ENCODE peak calls at places on chromosome 12, in seven cellular contexts. One of them, this sample, is unnamed.

GRCh38 chr12:20557076-20557475 is 138.1 kb upstream of the SLCO1C1 start:
- DNase-seq in OCI-LY7: no peak
- DNase-seq in HCT116: no peak
- DNase-seq in GM23338: no peak
- DNase-seq in neural progenitor cell: no peak
- DNase-seq in GM23248: no peak
- DNase-seq in SK-N-SH: no peak
- DNase-seq in this sample: no peak

GRCh38 chr12:111255261-111255660 is 113.6 kb downstream of the PHETA1 start:
- DNase-seq in OCI-LY7: no peak
- DNase-seq in HCT116: no peak
- DNase-seq in GM23338: no peak
- DNase-seq in neural progenitor cell: no peak
- DNase-seq in GM23248: no peak
- DNase-seq in SK-N-SH: no peak
- DNase-seq in this sample: no peak

GRCh38 chr12:32115404-32116104 is 8.9 kb downstream of the BICD1 start:
- DNase-seq in OCI-LY7: peak
- DNase-seq in HCT116: peak
- DNase-seq in GM23338: no peak
- DNase-seq in neural progenitor cell: no peak
- DNase-seq in GM23248: peak
- DNase-seq in SK-N-SH: peak
- DNase-seq in this sample: peak

GRCh38 chr12:69575346-69575745 is 9.9 kb upstream of the CCT2 start:
- DNase-seq in OCI-LY7: no peak
- DNase-seq in HCT116: no peak
- DNase-seq in GM23338: no peak
- DNase-seq in neural progenitor cell: no peak
- DNase-seq in GM23248: peak
- DNase-seq in SK-N-SH: no peak
- DNase-seq in this sample: no peak

GRCh38 chr12:54039417-54040147 is 6.7 kb downstream of the HOXC5 start:
- DNase-seq in OCI-LY7: no peak
- DNase-seq in HCT116: no peak
- DNase-seq in GM23338: no peak
- DNase-seq in neural progenitor cell: peak
- DNase-seq in GM23248: peak
- DNase-seq in SK-N-SH: no peak
- DNase-seq in this sample: no peak

GRCh38 chr12:4293299-4293941 is 19.9 kb downstream of the CCND2 start:
- DNase-seq in OCI-LY7: no peak
- DNase-seq in HCT116: no peak
- DNase-seq in GM23338: no peak
- DNase-seq in neural progenitor cell: no peak
- DNase-seq in GM23248: no peak
- DNase-seq in SK-N-SH: no peak
- DNase-seq in this sample: no peak

GRCh38 chr12:49705479-49706267 is 1.5 kb downstream of the FMNL3 start:
- DNase-seq in OCI-LY7: peak
- DNase-seq in HCT116: no peak
- DNase-seq in GM23338: peak
- DNase-seq in neural progenitor cell: no peak
- DNase-seq in GM23248: peak
- DNase-seq in SK-N-SH: peak
- DNase-seq in this sample: peak

GRCh38 chr12:69388371-69388770 is 28.8 kb downstream of the YEATS4 start:
- DNase-seq in OCI-LY7: peak
- DNase-seq in HCT116: peak
- DNase-seq in GM23338: no peak
- DNase-seq in neural progenitor cell: no peak
- DNase-seq in GM23248: peak
- DNase-seq in SK-N-SH: peak
- DNase-seq in this sample: peak

GRCh38 chr12:115801826-115802225 is 475.7 kb downstream of the MED13L start:
- DNase-seq in OCI-LY7: no peak
- DNase-seq in HCT116: no peak
- DNase-seq in GM23338: no peak
- DNase-seq in neural progenitor cell: no peak
- DNase-seq in GM23248: no peak
- DNase-seq in SK-N-SH: peak
- DNase-seq in this sample: no peak

GRCh38 chr12:132448453-132448800 is 41.5 kb upstream of the FBRSL1 start:
- DNase-seq in OCI-LY7: no peak
- DNase-seq in HCT116: no peak
- DNase-seq in GM23338: no peak
- DNase-seq in neural progenitor cell: no peak
- DNase-seq in GM23248: no peak
- DNase-seq in SK-N-SH: no peak
- DNase-seq in this sample: no peak

GRCh38 chr12:18971932-18972331 is 157.6 kb upstream of the PLEKHA5 start:
- DNase-seq in OCI-LY7: no peak
- DNase-seq in HCT116: no peak
- DNase-seq in GM23338: peak
- DNase-seq in neural progenitor cell: no peak
- DNase-seq in GM23248: no peak
- DNase-seq in SK-N-SH: no peak
- DNase-seq in this sample: no peak

GRCh38 chr12:53298154-53298553 is 1.3 kb upstream of the MYG1 start:
- DNase-seq in OCI-LY7: no peak
- DNase-seq in HCT116: no peak
- DNase-seq in GM23338: no peak
- DNase-seq in neural progenitor cell: no peak
- DNase-seq in GM23248: peak
- DNase-seq in SK-N-SH: no peak
- DNase-seq in this sample: peak

GRCh38 chr12:26091837-26092236 is 33.0 kb downstream of the BHLHE41 start:
- DNase-seq in OCI-LY7: no peak
- DNase-seq in HCT116: no peak
- DNase-seq in GM23338: peak
- DNase-seq in neural progenitor cell: peak
- DNase-seq in GM23248: no peak
- DNase-seq in SK-N-SH: peak
- DNase-seq in this sample: peak

GRCh38 chr12:132593071-132593470 is 17.3 kb downstream of the LRCOL1 start:
- DNase-seq in OCI-LY7: no peak
- DNase-seq in HCT116: no peak
- DNase-seq in GM23338: no peak
- DNase-seq in neural progenitor cell: no peak
- DNase-seq in GM23248: no peak
- DNase-seq in SK-N-SH: no peak
- DNase-seq in this sample: no peak

GRCh38 chr12:65656904-65657351 is 167.4 kb upstream of the HMGA2 start:
- DNase-seq in OCI-LY7: no peak
- DNase-seq in HCT116: peak
- DNase-seq in GM23338: no peak
- DNase-seq in neural progenitor cell: no peak
- DNase-seq in GM23248: peak
- DNase-seq in SK-N-SH: no peak
- DNase-seq in this sample: peak

GRCh38 chr12:32069731-32070130 is 36.9 kb upstream of the BICD1 start:
- DNase-seq in OCI-LY7: no peak
- DNase-seq in HCT116: no peak
- DNase-seq in GM23338: no peak
- DNase-seq in neural progenitor cell: no peak
- DNase-seq in GM23248: no peak
- DNase-seq in SK-N-SH: no peak
- DNase-seq in this sample: no peak

GRCh38 chr12:52749827-52750226 is 27.3 kb downstream of the KRT76 start:
- DNase-seq in OCI-LY7: no peak
- DNase-seq in HCT116: no peak
- DNase-seq in GM23338: no peak
- DNase-seq in neural progenitor cell: no peak
- DNase-seq in GM23248: no peak
- DNase-seq in SK-N-SH: no peak
- DNase-seq in this sample: no peak

GRCh38 chr12:63907561-63907960 is 63.1 kb downstream of the SRGAP1 start:
- DNase-seq in OCI-LY7: no peak
- DNase-seq in HCT116: no peak
- DNase-seq in GM23338: no peak
- DNase-seq in neural progenitor cell: no peak
- DNase-seq in GM23248: no peak
- DNase-seq in SK-N-SH: no peak
- DNase-seq in this sample: no peak

GRCh38 chr12:24821691-24822090 is 127.2 kb downstream of the BCAT1 start:
- DNase-seq in OCI-LY7: no peak
- DNase-seq in HCT116: no peak
- DNase-seq in GM23338: no peak
- DNase-seq in neural progenitor cell: no peak
- DNase-seq in GM23248: peak
- DNase-seq in SK-N-SH: no peak
- DNase-seq in this sample: no peak

GRCh38 chr12:67927815-67928214 is 61.4 kb upstream of the IFNG-AS1 start:
- DNase-seq in OCI-LY7: no peak
- DNase-seq in HCT116: no peak
- DNase-seq in GM23338: no peak
- DNase-seq in neural progenitor cell: no peak
- DNase-seq in GM23248: no peak
- DNase-seq in SK-N-SH: no peak
- DNase-seq in this sample: no peak

GRCh38 chr12:67926063-67926462 is 63.2 kb upstream of the IFNG-AS1 start:
- DNase-seq in OCI-LY7: no peak
- DNase-seq in HCT116: no peak
- DNase-seq in GM23338: no peak
- DNase-seq in neural progenitor cell: no peak
- DNase-seq in GM23248: no peak
- DNase-seq in SK-N-SH: no peak
- DNase-seq in this sample: no peak

GRCh38 chr12:67928621-67929369 is 60.5 kb upstream of the IFNG-AS1 start:
- DNase-seq in OCI-LY7: no peak
- DNase-seq in HCT116: no peak
- DNase-seq in GM23338: no peak
- DNase-seq in neural progenitor cell: no peak
- DNase-seq in GM23248: peak
- DNase-seq in SK-N-SH: no peak
- DNase-seq in this sample: peak

GRCh38 chr12:67925551-67925950 is 63.7 kb upstream of the IFNG-AS1 start:
- DNase-seq in OCI-LY7: no peak
- DNase-seq in HCT116: no peak
- DNase-seq in GM23338: no peak
- DNase-seq in neural progenitor cell: no peak
- DNase-seq in GM23248: no peak
- DNase-seq in SK-N-SH: no peak
- DNase-seq in this sample: no peak

DNA sequence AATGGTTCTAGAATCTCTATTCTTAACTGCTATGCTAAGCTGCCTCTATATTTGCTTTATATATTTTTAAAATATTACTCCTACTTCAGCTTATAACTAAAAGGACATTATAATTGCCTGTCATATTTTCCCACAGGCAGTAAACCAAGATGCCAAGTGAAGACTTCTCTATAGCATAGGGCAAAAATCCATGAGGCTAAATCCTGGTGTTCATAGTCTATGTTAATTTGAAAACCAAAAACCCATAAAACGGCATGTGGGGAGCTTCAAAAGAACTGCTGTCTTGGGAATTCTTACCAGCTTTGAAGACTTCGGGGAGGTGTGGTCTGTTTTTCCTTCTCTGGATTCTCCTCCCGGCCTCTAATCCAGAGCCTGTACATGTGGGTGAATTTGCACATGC is 62.0 kb upstream of the IFNG-AS1 start:
- DNase-seq in OCI-LY7: no peak
- DNase-seq in HCT116: no peak
- DNase-seq in GM23338: no peak
- DNase-seq in neural progenitor cell: no peak
- DNase-seq in GM23248: no peak
- DNase-seq in SK-N-SH: no peak
- DNase-seq in this sample: no peak
- TF ChIP-seq EZH2phosphoT487 in OCI-LY7: no peak
- TF ChIP-seq EZH2phosphoT487 in HCT116: no peak
- TF ChIP-seq EZH2phosphoT487 in GM23338: no peak
- TF ChIP-seq EZH2phosphoT487 in neural progenitor cell: no peak
- TF ChIP-seq EZH2phosphoT487 in GM23248: no peak
- TF ChIP-seq EZH2phosphoT487 in SK-N-SH: no peak
- TF ChIP-seq EZH2phosphoT487 in this sample: no peak

DNA sequence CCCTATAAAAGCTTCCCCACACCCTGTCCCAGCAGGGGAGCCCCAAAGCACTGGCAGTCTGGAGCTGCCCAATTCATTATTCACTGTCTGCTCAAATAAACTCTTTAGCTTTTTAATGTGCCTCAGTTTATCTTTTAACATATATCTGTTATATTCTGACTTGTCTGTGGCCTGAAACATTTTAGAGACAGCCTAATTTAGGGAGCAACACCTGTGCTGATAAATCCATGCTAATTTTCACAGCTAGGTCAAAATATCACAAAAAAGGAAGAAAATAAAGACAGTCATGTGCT is 32.9 kb downstream of the TMTC1 start:
- DNase-seq in OCI-LY7: no peak
- DNase-seq in HCT116: no peak
- DNase-seq in GM23338: no peak
- DNase-seq in neural progenitor cell: no peak
- DNase-seq in GM23248: no peak
- DNase-seq in SK-N-SH: no peak
- DNase-seq in this sample: no peak
- H2AFZ ChIP-seq in OCI-LY7: no peak
- H2AFZ ChIP-seq in HCT116: no peak
- H2AFZ ChIP-seq in GM23338: no peak
- H2AFZ ChIP-seq in neural progenitor cell: no peak
- H2AFZ ChIP-seq in GM23248: no peak
- H2AFZ ChIP-seq in SK-N-SH: no peak
- H2AFZ ChIP-seq in this sample: no peak

GRCh38 chr12:77834618-77835017 is 3.9 kb downstream of the NAV3 start:
- DNase-seq in OCI-LY7: no peak
- DNase-seq in HCT116: no peak
- DNase-seq in GM23338: no peak
- DNase-seq in neural progenitor cell: no peak
- DNase-seq in GM23248: no peak
- DNase-seq in SK-N-SH: no peak
- DNase-seq in this sample: no peak

GRCh38 chr12:77833329-77833728 is 2.6 kb downstream of the NAV3 start:
- DNase-seq in OCI-LY7: no peak
- DNase-seq in HCT116: no peak
- DNase-seq in GM23338: no peak
- DNase-seq in neural progenitor cell: no peak
- DNase-seq in GM23248: no peak
- DNase-seq in SK-N-SH: no peak
- DNase-seq in this sample: no peak

GRCh38 chr12:77835982-77836381 is 5.3 kb downstream of the NAV3 start:
- DNase-seq in OCI-LY7: no peak
- DNase-seq in HCT116: no peak
- DNase-seq in GM23338: no peak
- DNase-seq in neural progenitor cell: no peak
- DNase-seq in GM23248: no peak
- DNase-seq in SK-N-SH: no peak
- DNase-seq in this sample: no peak

GRCh38 chr12:77830952-77831351 is 258 bp downstream of the NAV3 start:
- DNase-seq in OCI-LY7: no peak
- DNase-seq in HCT116: no peak
- DNase-seq in GM23338: no peak
- DNase-seq in neural progenitor cell: no peak
- DNase-seq in GM23248: peak
- DNase-seq in SK-N-SH: no peak
- DNase-seq in this sample: no peak

GRCh38 chr12:77830502-77830901 is at the start of gene NAV3:
- DNase-seq in OCI-LY7: peak
- DNase-seq in HCT116: no peak
- DNase-seq in GM23338: no peak
- DNase-seq in neural progenitor cell: no peak
- DNase-seq in GM23248: peak
- DNase-seq in SK-N-SH: no peak
- DNase-seq in this sample: no peak
- H3K4me2 ChIP-seq in OCI-LY7: peak
- H3K4me2 ChIP-seq in HCT116: no peak
- H3K4me2 ChIP-seq in GM23338: no peak
- H3K4me2 ChIP-seq in neural progenitor cell: no peak
- H3K4me2 ChIP-seq in GM23248: no peak
- H3K4me2 ChIP-seq in SK-N-SH: peak
- H3K4me2 ChIP-seq in this sample: no peak

GRCh38 chr12:29309320-29309902 is 71.6 kb downstream of the ERGIC2 start:
- DNase-seq in OCI-LY7: peak
- DNase-seq in HCT116: peak
- DNase-seq in GM23338: peak
- DNase-seq in neural progenitor cell: no peak
- DNase-seq in GM23248: peak
- DNase-seq in SK-N-SH: no peak
- DNase-seq in this sample: peak
- TF ChIP-seq EZH2phosphoT487 in OCI-LY7: no peak
- TF ChIP-seq EZH2phosphoT487 in HCT116: no peak
- TF ChIP-seq EZH2phosphoT487 in GM23338: no peak
- TF ChIP-seq EZH2phosphoT487 in neural progenitor cell: no peak
- TF ChIP-seq EZH2phosphoT487 in GM23248: no peak
- TF ChIP-seq EZH2phosphoT487 in SK-N-SH: no peak
- TF ChIP-seq EZH2phosphoT487 in this sample: no peak

This sample was measured in PC-3.